ENCODE peak calls at places on chromosomes 4 and X, in six cellular contexts. L, X, A, U, I and T are unnamed samples.

GRCh38 chr4:120990246-120990645 is 67.7 kb upstream of the PRDM5 start:
- DNase-seq in I (no peak), A (no peak), U (no peak), X (no peak), L (no peak), T (no peak)

GRCh38 chr4:87108142-87108546 is 112.3 kb downstream of the KLHL8 start:
- DNase-seq in I (peak; percentile 85), U (no peak), A (peak; percentile 91), X (no peak), L (peak; percentile 92), T (peak; percentile 40)

GRCh38 chr4:113169368-113169767 is 119.9 kb downstream of the ANK2 start:
- DNase-seq in L (no peak), I (no peak), A (no peak), X (no peak), U (peak; percentile 86), T (peak; percentile 49)

GRCh38 chr4:110801591-110801990 is 178.7 kb upstream of the PITX2 start:
- DNase-seq in L (no peak), I (no peak), U (no peak), X (no peak), A (no peak), T (no peak)

GRCh38 chr4:40881851-40882250 is 132.1 kb downstream of the NSUN7 start:
- DNase-seq in I (no peak), L (no peak), X (no peak), U (no peak), A (no peak), T (no peak)

GRCh38 chrX:23854945-23855344 is 52.8 kb downstream of the APOO start:
- DNase-seq in U (no peak), X (no peak), L (peak; percentile 13), A (peak; percentile 1), I (no peak), T (peak; percentile 77)

GRCh38 chr4:7124643-7125442 is 57.0 kb upstream of the GRPEL1 start:
- DNase-seq in L (peak; percentile 81), X (no peak), I (peak; percentile 95), A (peak; percentile 96), U (peak; percentile 33), T (no peak)

GRCh38 chrX:97563531-97564133 is 679.9 kb downstream of the RPA4 start:
- DNase-seq in I (peak; percentile 71), L (peak; percentile 72), X (no peak), U (no peak), A (peak; percentile 78), T (no peak)

GRCh38 chr4:113825272-113825671 is 63.7 kb upstream of the CAMK2D start:
- DNase-seq in U (no peak), A (no peak), L (no peak), X (no peak), I (no peak), T (no peak)

GRCh38 chr4:11565899-11566298 is 137.2 kb upstream of the HS3ST1 start:
- DNase-seq in U (no peak), I (no peak), X (no peak), L (no peak), A (no peak), T (no peak)

GRCh38 chr4:25110653-25111329 is 49.5 kb downstream of the SEPSECS start:
- DNase-seq in U (no peak), L (no peak), A (no peak), X (no peak), I (no peak), T (no peak)

GRCh38 chrX:78747471-78747870 is at the start of gene LPAR4:
- DNase-seq in X (peak; percentile 69), L (peak; percentile 13), I (no peak), U (peak; percentile 72), A (peak; percentile 48), T (no peak)

GRCh38 chrX:43817454-43817853 is 64.8 kb downstream of the MAOB start:
- DNase-seq in I (no peak), L (no peak), A (no peak), X (no peak), U (no peak), T (no peak)

GRCh38 chr4:87251104-87251503 is 30.7 kb upstream of the KLHL8 start:
- DNase-seq in X (no peak), I (no peak), L (no peak), A (peak; percentile 9), U (no peak), T (no peak)

GRCh38 chrX:147917700-147918694 is 6.3 kb downstream of the FMR1 start:
- DNase-seq in A (peak; percentile 55), U (no peak), X (no peak), I (peak; percentile 4), L (no peak), T (peak; percentile 46)

GRCh38 chr4:121462660-121463261 is 81.9 kb upstream of the QRFPR start:
- DNase-seq in I (peak; percentile 61), A (peak; percentile 88), U (peak; percentile 91), L (peak; percentile 62), X (peak; percentile 43), T (peak; percentile 59)

GRCh38 chr4:10135252-10135651 is 18.7 kb upstream of the WDR1 start:
- DNase-seq in X (no peak), I (no peak), U (no peak), L (no peak), A (no peak), T (no peak)

GRCh38 chr4:154039435-154040061 is 250.7 kb upstream of the SFRP2 start:
- DNase-seq in L (no peak), X (no peak), A (no peak), U (no peak), I (no peak), T (no peak)
- H2AFZ ChIP-seq in L (no peak overlapping the region), X (no peak overlapping the region), A (no peak overlapping the region), U (no peak overlapping the region), I (no peak overlapping the region), T (no peak overlapping the region)

GRCh38 chrX:103806862-103807474 is 25.1 kb downstream of the RAB9B start:
- DNase-seq in I (no peak), A (no peak), U (no peak), X (no peak), L (no peak), T (peak; percentile 80)
- H2AFZ ChIP-seq in I (no peak overlapping the region), A (no peak overlapping the region), U (no peak overlapping the region), X (no peak overlapping the region), L (no peak overlapping the region), T (no peak overlapping the region)

GRCh38 chrX:150499240-150499639 is 69.2 kb upstream of the MTM1 start:
- DNase-seq in L (no peak), I (no peak), U (no peak), A (peak; percentile 23), X (no peak), T (no peak)

GRCh38 chrX:150495496-150495895 is 72.9 kb upstream of the MTM1 start:
- DNase-seq in U (no peak), L (no peak), X (no peak), I (no peak), A (no peak), T (no peak)
- H2AFZ ChIP-seq in U (no peak overlapping the region), L (no peak overlapping the region), X (no peak overlapping the region), I (no peak overlapping the region), A (no peak overlapping the region), T (no peak overlapping the region)

GRCh38 chr4:31020363-31020762 is 300.2 kb downstream of the PCDH7 start:
- DNase-seq in I (no peak), L (no peak), U (no peak), X (no peak), A (no peak), T (no peak)
- H2AFZ ChIP-seq in I (no peak overlapping the region), L (no peak overlapping the region), U (no peak overlapping the region), X (peak overlapping the region; percentile 44), A (no peak overlapping the region), T (no peak overlapping the region)

DNA sequence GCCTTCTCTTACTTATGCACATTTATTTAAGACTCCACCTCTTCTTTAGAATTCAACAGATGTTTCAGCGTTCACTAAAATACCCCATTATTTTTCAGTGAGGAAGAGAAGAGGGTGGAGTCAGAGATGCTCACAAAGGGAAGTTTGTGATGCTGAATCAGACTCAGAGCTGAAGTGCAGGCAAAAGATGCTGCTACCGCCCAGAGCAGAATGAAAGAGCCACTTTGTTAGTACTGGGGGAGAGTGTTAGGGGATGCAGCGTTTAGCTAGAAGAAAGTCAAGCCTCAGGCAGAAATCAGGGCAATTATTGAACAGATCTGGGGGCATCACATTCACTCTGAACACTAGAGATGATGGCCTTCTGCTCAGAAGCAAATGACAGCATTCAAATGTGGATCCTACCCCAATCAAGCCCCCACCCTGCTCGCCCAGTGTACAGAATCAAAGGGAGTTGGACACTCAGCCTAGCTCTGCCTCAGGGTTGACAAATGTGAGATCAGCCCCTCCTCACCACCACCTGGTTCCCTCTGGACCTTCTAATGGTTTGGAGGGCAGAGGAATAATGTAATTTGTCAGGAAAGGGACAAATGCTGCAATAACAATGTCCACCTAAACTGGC is 138.3 kb downstream of the UNC5C start:
- DNase-seq in X (no peak), L (no peak), A (no peak), I (no peak), U (no peak), T (no peak)
- H2AFZ ChIP-seq in X (no peak overlapping the region), L (no peak overlapping the region), A (no peak overlapping the region), I (no peak overlapping the region), U (peak overlapping the region; percentile 10), T (no peak overlapping the region)